ENCODE peak calls at places on chromosomes 7 and 10, in seven cellular contexts. K is Caki2; T is fibroblast of pulmonary artery; M is T follicular helper cell; A is brain pericyte; H is iris pigment epithelial cell; N is activated CD4-positive, alpha-beta T cell treated with anti-CD3 and anti-CD28 coated beads, Interleukin-2, amount 10 ng/mL, durations not matched to agents 7 days and 5 days. J is an unnamed sample.

GRCh38 chr10:95458824-95459223 is 102.3 kb downstream of the SORBS1 start:
- DNase-seq in K (no peak), T (no peak), M (no peak), A (no peak), H (no peak), N (no peak), J (no peak)

GRCh38 chr10:101386659-101387259 is 32.8 kb downstream of the BTRC start:
- DNase-seq in K (no peak), T (no peak), M (no peak), A (no peak), H (no peak), N (no peak), J (no peak)

GRCh38 chr10:97648557-97649404 is 8.3 kb downstream of the PI4K2A start:
- DNase-seq in K (peak; percentile 76), T (peak; percentile 87), M (peak; percentile 7), A (peak; percentile 46), H (peak; percentile 95), N (peak; percentile 25), J (peak; percentile 73)

GRCh38 chr7:4818000-4818794 is 42.8 kb downstream of the AP5Z1 start:
- DNase-seq in K (no peak), T (no peak), M (no peak), A (no peak), H (no peak), N (no peak), J (no peak)

GRCh38 chr10:13483951-13484350 is 44.9 kb downstream of the BEND7 start:
- DNase-seq in K (no peak), T (no peak), M (no peak), A (no peak), H (no peak), N (no peak), J (no peak)

GRCh38 chr7:141427134-141427533 is 124.1 kb upstream of the AGK start:
- DNase-seq in K (no peak), T (no peak), M (no peak), A (no peak), H (no peak), N (no peak), J (no peak)

GRCh38 chr7:27130540-27131389 is at the start of gene HOXA4:
- DNase-seq in K (peak; percentile 90), T (peak; percentile 53), M (peak; percentile 46), A (no peak), H (no peak), N (peak; percentile 63), J (no peak)

GRCh38 chr10:1465421-1465902 is 271.9 kb downstream of the ADARB2 start:
- DNase-seq in K (peak; percentile 46), T (no peak), M (no peak), A (no peak), H (no peak), N (no peak), J (no peak)

GRCh38 chr7:18117482-18117881 is 89.8 kb upstream of the PRPS1L1 start:
- DNase-seq in K (no peak), T (peak; percentile 34), M (no peak), A (no peak), H (peak; percentile 66), N (no peak), J (no peak)

GRCh38 chr10:82191653-82192052 is 316.7 kb downstream of the NRG3 start:
- DNase-seq in K (no peak), T (no peak), M (no peak), A (no peak), H (no peak), N (no peak), J (no peak)

GRCh38 chr10:25725917-25726716 is 207.9 kb upstream of the MYO3A start:
- DNase-seq in K (peak; percentile 50), T (peak; percentile 74), M (no peak), A (no peak), H (peak; percentile 58), N (peak; percentile 49), J (peak; percentile 3)

GRCh38 chr7:117273325-117274292 is 49.2 kb downstream of the WNT2 start:
- DNase-seq in K (no peak), T (no peak), M (no peak), A (no peak), H (no peak), N (no peak), J (peak; percentile 51)

GRCh38 chr10:63553031-63553430 is 31.8 kb downstream of the REEP3 start:
- DNase-seq in K (peak; percentile 34), T (peak; percentile 72), M (no peak), A (no peak), H (peak; percentile 94), N (no peak), J (peak; percentile 81)

GRCh38 chr7:288671-289101 is 1.3 kb upstream of the FOXL3 start:
- DNase-seq in K (no peak), T (no peak), M (no peak), A (no peak), H (no peak), N (no peak), J (no peak)

GRCh38 chr10:13803566-13804554 is 217.1 kb downstream of the PRPF18 start:
- DNase-seq in K (no peak), T (peak; percentile 40), M (no peak), A (no peak), H (peak; percentile 44), N (no peak), J (no peak)

GRCh38 chr10:44946201-44946600 is 13.4 kb upstream of the RASSF4 start:
- DNase-seq in K (no peak), T (no peak), M (no peak), A (no peak), H (peak; percentile 59), N (no peak), J (no peak)

GRCh38 chr7:6691609-6692106 is 15.1 kb downstream of the ZNF12 start:
- DNase-seq in K (peak; percentile 47), T (peak; percentile 33), M (no peak), A (no peak), H (peak; percentile 46), N (no peak), J (no peak)

GRCh38 chr10:28880551-28880950 is 203.2 kb downstream of the BAMBI start:
- DNase-seq in K (no peak), T (peak; percentile 39), M (no peak), A (no peak), H (peak; percentile 55), N (no peak), J (no peak)

GRCh38 chr10:18418579-18419210 is 232.7 kb downstream of the NSUN6 start:
- DNase-seq in K (no peak), T (peak; percentile 2), M (no peak), A (no peak), H (peak; percentile 14), N (no peak), J (no peak)

GRCh38 chr10:4316166-4316810 is 509.7 kb upstream of the AKR1E2 start:
- DNase-seq in K (no peak), T (peak; percentile 80), M (no peak), A (peak; percentile 59), H (peak; percentile 38), N (no peak), J (no peak)

GRCh38 chr10:43844236-43844635 is 195.6 kb upstream of the ZNF32 start:
- DNase-seq in K (no peak), T (no peak), M (no peak), A (no peak), H (no peak), N (no peak), J (no peak)

GRCh38 chr10:69500864-69501468 is 49.7 kb downstream of the TSPAN15 start:
- DNase-seq in K (no peak), T (no peak), M (no peak), A (no peak), H (no peak), N (no peak), J (no peak)

GRCh38 chr7:157397751-157398691 is 61.2 kb downstream of the DNAJB6 start:
- DNase-seq in K (peak; percentile 76), T (peak; percentile 89), M (no peak), A (no peak), H (peak; percentile 85), N (peak; percentile 38), J (no peak)

GRCh38 chr7:118152632-118153031 is 31.3 kb upstream of the LSM8 start:
- DNase-seq in K (no peak), T (no peak), M (no peak), A (no peak), H (no peak), N (no peak), J (no peak)

GRCh38 chr7:3747452-3747851 is 446.4 kb downstream of the SDK1 start:
- DNase-seq in K (no peak), T (no peak), M (no peak), A (no peak), H (no peak), N (no peak), J (no peak)

GRCh38 chr7:29457141-29457561 is 106.5 kb upstream of the PRR15 start:
- DNase-seq in K (no peak), T (no peak), M (no peak), A (no peak), H (no peak), N (no peak), J (no peak)

GRCh38 chr10:1002425-1003006 is 14.3 kb downstream of the GTPBP4 start:
- DNase-seq in K (no peak), T (no peak), M (no peak), A (no peak), H (no peak), N (no peak), J (no peak)

J was measured in epithelial cell of prostate.